ENCODE peak calls at places on chromosome 17, in seven cellular contexts. One of them, this sample, is unnamed.

GRCh38 chr17:18314059-18314730 is 599 bp downstream of the TOP3A start:
- DNase-seq in A549: no peak
- DNase-seq in cardiac fibroblast: no peak
- DNase-seq in fibroblast of pulmonary artery: peak
- DNase-seq in fibroblast of the aortic adventitia: peak
- DNase-seq in AG09309: no peak
- DNase-seq in transverse colon: no peak
- DNase-seq in this sample: peak

GRCh38 chr17:17495448-17496188 is 577 bp downstream of the RASD1 start:
- DNase-seq in fibroblast of the aortic adventitia: peak
- DNase-seq in fibroblast of pulmonary artery: peak
- DNase-seq in AG09309: no peak
- DNase-seq in transverse colon: peak
- DNase-seq in cardiac fibroblast: no peak
- DNase-seq in A549: no peak
- DNase-seq in this sample: peak

GRCh38 chr17:67221062-67221998 is 23.7 kb downstream of the HELZ start:
- DNase-seq in A549: peak
- DNase-seq in fibroblast of pulmonary artery: peak
- DNase-seq in transverse colon: no peak
- DNase-seq in AG09309: no peak
- DNase-seq in cardiac fibroblast: peak
- DNase-seq in fibroblast of the aortic adventitia: peak
- DNase-seq in this sample: peak

GRCh38 chr17:76382305-76382802 is 2.1 kb upstream of the SPHK1 start:
- DNase-seq in AG09309: no peak
- DNase-seq in cardiac fibroblast: peak
- DNase-seq in fibroblast of the aortic adventitia: no peak
- DNase-seq in A549: no peak
- DNase-seq in fibroblast of pulmonary artery: no peak
- DNase-seq in transverse colon: no peak
- DNase-seq in this sample: peak

GRCh38 chr17:17685775-17686291 is 4.6 kb downstream of the RAI1 start:
- DNase-seq in A549: peak
- DNase-seq in fibroblast of pulmonary artery: peak
- DNase-seq in cardiac fibroblast: peak
- DNase-seq in fibroblast of the aortic adventitia: peak
- DNase-seq in transverse colon: peak
- DNase-seq in AG09309: peak
- DNase-seq in this sample: peak

GRCh38 chr17:70127221-70127873 is 42.0 kb upstream of the KCNJ2 start:
- DNase-seq in transverse colon: no peak
- DNase-seq in AG09309: no peak
- DNase-seq in cardiac fibroblast: no peak
- DNase-seq in fibroblast of pulmonary artery: no peak
- DNase-seq in fibroblast of the aortic adventitia: no peak
- DNase-seq in A549: no peak
- DNase-seq in this sample: no peak

GRCh38 chr17:76805319-76805718 is 62.9 kb upstream of the MGAT5B start:
- DNase-seq in cardiac fibroblast: peak
- DNase-seq in fibroblast of the aortic adventitia: peak
- DNase-seq in AG09309: peak
- DNase-seq in fibroblast of pulmonary artery: peak
- DNase-seq in transverse colon: no peak
- DNase-seq in A549: peak
- DNase-seq in this sample: peak

GRCh38 chr17:17205368-17206148 is 575 bp downstream of the PLD6 start:
- DNase-seq in cardiac fibroblast: peak
- DNase-seq in AG09309: no peak
- DNase-seq in A549: peak
- DNase-seq in transverse colon: peak
- DNase-seq in fibroblast of the aortic adventitia: peak
- DNase-seq in fibroblast of pulmonary artery: no peak
- DNase-seq in this sample: peak

GRCh38 chr17:17921192-17922082 is 50.8 kb downstream of the TOM1L2 start:
- DNase-seq in transverse colon: no peak
- DNase-seq in AG09309: peak
- DNase-seq in fibroblast of pulmonary artery: peak
- DNase-seq in A549: peak
- DNase-seq in fibroblast of the aortic adventitia: peak
- DNase-seq in cardiac fibroblast: peak
- DNase-seq in this sample: peak

GRCh38 chr17:73912360-73912746 is 268.1 kb upstream of the SDK2 start:
- DNase-seq in transverse colon: no peak
- DNase-seq in A549: no peak
- DNase-seq in cardiac fibroblast: no peak
- DNase-seq in fibroblast of the aortic adventitia: no peak
- DNase-seq in fibroblast of pulmonary artery: no peak
- DNase-seq in AG09309: no peak
- DNase-seq in this sample: no peak

GRCh38 chr17:38613981-38614779 is 8.4 kb upstream of the SRCIN1 start:
- DNase-seq in transverse colon: no peak
- DNase-seq in cardiac fibroblast: no peak
- DNase-seq in A549: no peak
- DNase-seq in fibroblast of the aortic adventitia: no peak
- DNase-seq in AG09309: no peak
- DNase-seq in fibroblast of pulmonary artery: no peak
- DNase-seq in this sample: no peak

GRCh38 chr17:18260332-18261145 is at the start of gene MIEF2:
- DNase-seq in cardiac fibroblast: peak
- DNase-seq in A549: peak
- DNase-seq in fibroblast of the aortic adventitia: peak
- DNase-seq in fibroblast of pulmonary artery: peak
- DNase-seq in transverse colon: peak
- DNase-seq in AG09309: peak
- DNase-seq in this sample: peak

GRCh38 chr17:49976163-49976827 is 7.3 kb downstream of the DLX4 start:
- DNase-seq in fibroblast of pulmonary artery: no peak
- DNase-seq in AG09309: no peak
- DNase-seq in A549: no peak
- DNase-seq in transverse colon: no peak
- DNase-seq in fibroblast of the aortic adventitia: no peak
- DNase-seq in cardiac fibroblast: no peak
- DNase-seq in this sample: no peak

GRCh38 chr17:38741443-38741842 is 6.7 kb downstream of the PCGF2 start:
- DNase-seq in fibroblast of pulmonary artery: no peak
- DNase-seq in AG09309: no peak
- DNase-seq in fibroblast of the aortic adventitia: no peak
- DNase-seq in A549: no peak
- DNase-seq in transverse colon: no peak
- DNase-seq in cardiac fibroblast: no peak
- DNase-seq in this sample: no peak

GRCh38 chr17:64496348-64496785 is 487 bp downstream of the POLG2 start:
- DNase-seq in A549: no peak
- DNase-seq in fibroblast of pulmonary artery: no peak
- DNase-seq in fibroblast of the aortic adventitia: no peak
- DNase-seq in transverse colon: no peak
- DNase-seq in AG09309: no peak
- DNase-seq in cardiac fibroblast: no peak
- DNase-seq in this sample: peak

GRCh38 chr17:51256101-51256500 is 3.7 kb downstream of the MBTD1 start:
- DNase-seq in A549: no peak
- DNase-seq in fibroblast of pulmonary artery: no peak
- DNase-seq in transverse colon: no peak
- DNase-seq in cardiac fibroblast: no peak
- DNase-seq in AG09309: no peak
- DNase-seq in fibroblast of the aortic adventitia: no peak
- DNase-seq in this sample: no peak

GRCh38 chr17:51259574-51260236 is at the start of gene MBTD1:
- DNase-seq in fibroblast of pulmonary artery: peak
- DNase-seq in fibroblast of the aortic adventitia: peak
- DNase-seq in transverse colon: peak
- DNase-seq in cardiac fibroblast: peak
- DNase-seq in AG09309: peak
- DNase-seq in A549: peak
- DNase-seq in this sample: peak

GRCh38 chr17:51258756-51259573 is 884 bp downstream of the MBTD1 start:
- DNase-seq in AG09309: no peak
- DNase-seq in transverse colon: peak
- DNase-seq in fibroblast of the aortic adventitia: no peak
- DNase-seq in fibroblast of pulmonary artery: peak
- DNase-seq in cardiac fibroblast: peak
- DNase-seq in A549: peak
- DNase-seq in this sample: peak

GRCh38 chr17:51255673-51256072 is 4.2 kb downstream of the MBTD1 start:
- DNase-seq in fibroblast of pulmonary artery: no peak
- DNase-seq in transverse colon: no peak
- DNase-seq in A549: no peak
- DNase-seq in cardiac fibroblast: no peak
- DNase-seq in fibroblast of the aortic adventitia: no peak
- DNase-seq in AG09309: no peak
- DNase-seq in this sample: no peak

GRCh38 chr17:51257150-51258081 is 2.4 kb downstream of the MBTD1 start:
- DNase-seq in cardiac fibroblast: no peak
- DNase-seq in A549: no peak
- DNase-seq in fibroblast of pulmonary artery: peak
- DNase-seq in fibroblast of the aortic adventitia: no peak
- DNase-seq in transverse colon: no peak
- DNase-seq in AG09309: peak
- DNase-seq in this sample: peak
- H3K4me3 ChIP-seq in cardiac fibroblast: no peak
- H3K4me3 ChIP-seq in A549: no peak
- H3K4me3 ChIP-seq in fibroblast of pulmonary artery: no peak
- H3K4me3 ChIP-seq in fibroblast of the aortic adventitia: peak
- H3K4me3 ChIP-seq in transverse colon: no peak
- H3K4me3 ChIP-seq in AG09309: no peak
- H3K4me3 ChIP-seq in this sample: no peak

GRCh38 chr17:35555695-35556094 is 4.9 kb downstream of the SLFN14 start:
- DNase-seq in fibroblast of pulmonary artery: no peak
- DNase-seq in AG09309: no peak
- DNase-seq in fibroblast of the aortic adventitia: no peak
- DNase-seq in transverse colon: no peak
- DNase-seq in cardiac fibroblast: no peak
- DNase-seq in A549: no peak
- DNase-seq in this sample: no peak
- TF ChIP-seq CTCF in fibroblast of pulmonary artery: peak
- TF ChIP-seq CTCF in AG09309: peak
- TF ChIP-seq CTCF in fibroblast of the aortic adventitia: peak
- TF ChIP-seq CTCF in transverse colon: no peak
- TF ChIP-seq CTCF in cardiac fibroblast: peak
- TF ChIP-seq CTCF in A549: peak
- TF ChIP-seq CTCF in this sample: peak

GRCh38 chr17:78974635-78975591 is 4.8 kb downstream of the LGALS3BP start:
- DNase-seq in transverse colon: peak
- DNase-seq in fibroblast of pulmonary artery: peak
- DNase-seq in AG09309: peak
- DNase-seq in fibroblast of the aortic adventitia: peak
- DNase-seq in cardiac fibroblast: peak
- DNase-seq in A549: peak
- DNase-seq in this sample: peak
- H3K4me3 ChIP-seq in transverse colon: peak
- H3K4me3 ChIP-seq in fibroblast of pulmonary artery: peak
- H3K4me3 ChIP-seq in AG09309: peak
- H3K4me3 ChIP-seq in fibroblast of the aortic adventitia: peak
- H3K4me3 ChIP-seq in cardiac fibroblast: no peak
- H3K4me3 ChIP-seq in A549: no peak
- H3K4me3 ChIP-seq in this sample: no peak

DNA sequence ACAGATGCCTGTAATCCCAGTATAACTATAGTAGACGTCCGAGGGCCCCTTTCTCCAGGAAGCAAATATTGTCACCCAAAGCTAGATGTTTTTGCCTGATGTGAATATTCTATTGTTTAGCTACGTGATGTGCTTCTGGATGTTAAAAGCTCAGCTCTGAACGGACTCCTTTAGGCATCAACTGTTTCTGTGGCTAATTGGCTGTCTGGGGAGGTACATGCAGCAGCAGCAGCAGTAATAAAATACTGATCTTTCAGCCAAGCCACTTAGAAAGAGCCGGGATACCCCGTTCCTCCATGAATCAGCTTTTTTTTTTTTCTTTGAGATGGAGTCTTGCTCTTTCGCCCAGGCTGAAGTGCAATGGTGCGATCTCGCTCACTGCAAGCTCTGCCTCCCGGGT is 43.0 kb downstream of the TRARG1 start:
- DNase-seq in cardiac fibroblast: no peak
- DNase-seq in AG09309: no peak
- DNase-seq in transverse colon: no peak
- DNase-seq in fibroblast of the aortic adventitia: no peak
- DNase-seq in A549: no peak
- DNase-seq in fibroblast of pulmonary artery: no peak
- DNase-seq in this sample: no peak
- TF ChIP-seq CTCF in cardiac fibroblast: no peak
- TF ChIP-seq CTCF in AG09309: no peak
- TF ChIP-seq CTCF in transverse colon: no peak
- TF ChIP-seq CTCF in fibroblast of the aortic adventitia: no peak
- TF ChIP-seq CTCF in A549: no peak
- TF ChIP-seq CTCF in fibroblast of pulmonary artery: no peak
- TF ChIP-seq CTCF in this sample: no peak

GRCh38 chr17:57862410-57862989 is 12.7 kb upstream of the MRPS23 start:
- DNase-seq in cardiac fibroblast: no peak
- DNase-seq in transverse colon: no peak
- DNase-seq in fibroblast of the aortic adventitia: no peak
- DNase-seq in A549: no peak
- DNase-seq in AG09309: no peak
- DNase-seq in fibroblast of pulmonary artery: no peak
- DNase-seq in this sample: no peak

GRCh38 chr17:57860414-57860999 is 10.7 kb upstream of the MRPS23 start:
- DNase-seq in A549: no peak
- DNase-seq in fibroblast of pulmonary artery: no peak
- DNase-seq in AG09309: no peak
- DNase-seq in fibroblast of the aortic adventitia: no peak
- DNase-seq in cardiac fibroblast: no peak
- DNase-seq in transverse colon: no peak
- DNase-seq in this sample: no peak

GRCh38 chr17:57861000-57861736 is 11.3 kb upstream of the MRPS23 start:
- DNase-seq in A549: peak
- DNase-seq in cardiac fibroblast: peak
- DNase-seq in fibroblast of pulmonary artery: no peak
- DNase-seq in fibroblast of the aortic adventitia: peak
- DNase-seq in AG09309: no peak
- DNase-seq in transverse colon: peak
- DNase-seq in this sample: peak

GRCh38 chr17:57862990-57863667 is 13.3 kb upstream of the MRPS23 start:
- DNase-seq in A549: no peak
- DNase-seq in fibroblast of the aortic adventitia: no peak
- DNase-seq in cardiac fibroblast: no peak
- DNase-seq in fibroblast of pulmonary artery: no peak
- DNase-seq in transverse colon: no peak
- DNase-seq in AG09309: no peak
- DNase-seq in this sample: no peak

GRCh38 chr17:57861737-57862409 is 12.0 kb upstream of the MRPS23 start:
- DNase-seq in A549: peak
- DNase-seq in fibroblast of the aortic adventitia: peak
- DNase-seq in cardiac fibroblast: peak
- DNase-seq in AG09309: no peak
- DNase-seq in fibroblast of pulmonary artery: no peak
- DNase-seq in transverse colon: peak
- DNase-seq in this sample: peak
- H3K4me3 ChIP-seq in A549: peak
- H3K4me3 ChIP-seq in fibroblast of the aortic adventitia: peak
- H3K4me3 ChIP-seq in cardiac fibroblast: peak
- H3K4me3 ChIP-seq in AG09309: peak
- H3K4me3 ChIP-seq in fibroblast of pulmonary artery: peak
- H3K4me3 ChIP-seq in transverse colon: peak
- H3K4me3 ChIP-seq in this sample: peak

GRCh38 chr17:37168731-37169353 is 206.9 kb upstream of the C17orf78 start:
- DNase-seq in fibroblast of pulmonary artery: no peak
- DNase-seq in fibroblast of the aortic adventitia: no peak
- DNase-seq in A549: no peak
- DNase-seq in AG09309: no peak
- DNase-seq in transverse colon: no peak
- DNase-seq in cardiac fibroblast: no peak
- DNase-seq in this sample: no peak
- TF ChIP-seq CTCF in fibroblast of pulmonary artery: no peak
- TF ChIP-seq CTCF in fibroblast of the aortic adventitia: no peak
- TF ChIP-seq CTCF in A549: no peak
- TF ChIP-seq CTCF in AG09309: no peak
- TF ChIP-seq CTCF in transverse colon: no peak
- TF ChIP-seq CTCF in cardiac fibroblast: no peak
- TF ChIP-seq CTCF in this sample: no peak